ENCODE peak calls at places on chromosomes 13 and 19, in nine cellular contexts. One of them, this sample, is unnamed.

GRCh38 chr13:37417042-37417441 is 181.5 kb downstream of the POSTN start:
- DNase-seq in KG1: no peak
- DNase-seq in stimulated activated CD8-positive, alpha-beta memory T cell treated with anti-CD3 and anti-CD28 coated beads, Interleukin-15, amount 100 ng/mL, for 4 hours: no peak
- DNase-seq in nephron progenitor cell: no peak
- DNase-seq in mesenteric fat pad: no peak
- DNase-seq in NCI-H1417: no peak
- DNase-seq in NCI-H1105: no peak
- DNase-seq in GM04503: no peak
- DNase-seq in cerebellar cortex: no peak
- DNase-seq in this sample: no peak

GRCh38 chr13:34257980-34258379 is 440.0 kb downstream of the RFC3 start:
- DNase-seq in KG1: peak
- DNase-seq in stimulated activated CD8-positive, alpha-beta memory T cell treated with anti-CD3 and anti-CD28 coated beads, Interleukin-15, amount 100 ng/mL, for 4 hours: no peak
- DNase-seq in nephron progenitor cell: no peak
- DNase-seq in mesenteric fat pad: no peak
- DNase-seq in NCI-H1417: no peak
- DNase-seq in NCI-H1105: no peak
- DNase-seq in GM04503: no peak
- DNase-seq in cerebellar cortex: no peak
- DNase-seq in this sample: no peak

GRCh38 chr13:53445682-53446081 is 417.1 kb downstream of the OLFM4 start:
- DNase-seq in KG1: no peak
- DNase-seq in stimulated activated CD8-positive, alpha-beta memory T cell treated with anti-CD3 and anti-CD28 coated beads, Interleukin-15, amount 100 ng/mL, for 4 hours: no peak
- DNase-seq in nephron progenitor cell: no peak
- DNase-seq in mesenteric fat pad: no peak
- DNase-seq in NCI-H1417: no peak
- DNase-seq in NCI-H1105: no peak
- DNase-seq in GM04503: no peak
- DNase-seq in cerebellar cortex: peak
- DNase-seq in this sample: no peak

GRCh38 chr19:1683869-1684572 is 31.6 kb upstream of the TCF3 start:
- DNase-seq in KG1: no peak
- DNase-seq in stimulated activated CD8-positive, alpha-beta memory T cell treated with anti-CD3 and anti-CD28 coated beads, Interleukin-15, amount 100 ng/mL, for 4 hours: no peak
- DNase-seq in nephron progenitor cell: no peak
- DNase-seq in mesenteric fat pad: no peak
- DNase-seq in NCI-H1417: no peak
- DNase-seq in NCI-H1105: no peak
- DNase-seq in GM04503: no peak
- DNase-seq in cerebellar cortex: no peak
- DNase-seq in this sample: no peak

GRCh38 chr13:109610517-109610916 is 175.9 kb downstream of the IRS2 start:
- DNase-seq in KG1: no peak
- DNase-seq in stimulated activated CD8-positive, alpha-beta memory T cell treated with anti-CD3 and anti-CD28 coated beads, Interleukin-15, amount 100 ng/mL, for 4 hours: no peak
- DNase-seq in nephron progenitor cell: peak
- DNase-seq in mesenteric fat pad: no peak
- DNase-seq in NCI-H1417: peak
- DNase-seq in NCI-H1105: no peak
- DNase-seq in GM04503: no peak
- DNase-seq in cerebellar cortex: no peak
- DNase-seq in this sample: peak

GRCh38 chr13:52868190-52868589 is 19.8 kb upstream of the PCDH8 start:
- DNase-seq in KG1: no peak
- DNase-seq in stimulated activated CD8-positive, alpha-beta memory T cell treated with anti-CD3 and anti-CD28 coated beads, Interleukin-15, amount 100 ng/mL, for 4 hours: no peak
- DNase-seq in nephron progenitor cell: no peak
- DNase-seq in mesenteric fat pad: no peak
- DNase-seq in NCI-H1417: no peak
- DNase-seq in NCI-H1105: no peak
- DNase-seq in GM04503: no peak
- DNase-seq in cerebellar cortex: no peak
- DNase-seq in this sample: no peak

GRCh38 chr19:46068345-46069258 is 27.8 kb upstream of the IGFL4 start:
- DNase-seq in KG1: no peak
- DNase-seq in stimulated activated CD8-positive, alpha-beta memory T cell treated with anti-CD3 and anti-CD28 coated beads, Interleukin-15, amount 100 ng/mL, for 4 hours: no peak
- DNase-seq in nephron progenitor cell: no peak
- DNase-seq in mesenteric fat pad: no peak
- DNase-seq in NCI-H1417: no peak
- DNase-seq in NCI-H1105: no peak
- DNase-seq in GM04503: peak
- DNase-seq in cerebellar cortex: no peak
- DNase-seq in this sample: no peak

GRCh38 chr13:109704771-109705628 is 81.4 kb downstream of the IRS2 start:
- DNase-seq in KG1: peak
- DNase-seq in stimulated activated CD8-positive, alpha-beta memory T cell treated with anti-CD3 and anti-CD28 coated beads, Interleukin-15, amount 100 ng/mL, for 4 hours: no peak
- DNase-seq in nephron progenitor cell: no peak
- DNase-seq in mesenteric fat pad: no peak
- DNase-seq in NCI-H1417: peak
- DNase-seq in NCI-H1105: no peak
- DNase-seq in GM04503: no peak
- DNase-seq in cerebellar cortex: no peak
- DNase-seq in this sample: no peak

GRCh38 chr19:40507892-40508291 is 41.1 kb downstream of the SPTBN4 start:
- DNase-seq in KG1: no peak
- DNase-seq in stimulated activated CD8-positive, alpha-beta memory T cell treated with anti-CD3 and anti-CD28 coated beads, Interleukin-15, amount 100 ng/mL, for 4 hours: no peak
- DNase-seq in nephron progenitor cell: no peak
- DNase-seq in mesenteric fat pad: no peak
- DNase-seq in NCI-H1417: no peak
- DNase-seq in NCI-H1105: no peak
- DNase-seq in GM04503: no peak
- DNase-seq in cerebellar cortex: no peak
- DNase-seq in this sample: no peak

GRCh38 chr13:94031609-94032008 is 447.9 kb downstream of the DCT start:
- DNase-seq in KG1: no peak
- DNase-seq in stimulated activated CD8-positive, alpha-beta memory T cell treated with anti-CD3 and anti-CD28 coated beads, Interleukin-15, amount 100 ng/mL, for 4 hours: no peak
- DNase-seq in nephron progenitor cell: no peak
- DNase-seq in mesenteric fat pad: no peak
- DNase-seq in NCI-H1417: peak
- DNase-seq in NCI-H1105: no peak
- DNase-seq in GM04503: no peak
- DNase-seq in cerebellar cortex: no peak
- DNase-seq in this sample: no peak

GRCh38 chr13:36965767-36966166 is 33.4 kb downstream of the ALG5 start:
- DNase-seq in KG1: no peak
- DNase-seq in stimulated activated CD8-positive, alpha-beta memory T cell treated with anti-CD3 and anti-CD28 coated beads, Interleukin-15, amount 100 ng/mL, for 4 hours: no peak
- DNase-seq in nephron progenitor cell: no peak
- DNase-seq in mesenteric fat pad: no peak
- DNase-seq in NCI-H1417: no peak
- DNase-seq in NCI-H1105: no peak
- DNase-seq in GM04503: peak
- DNase-seq in cerebellar cortex: no peak
- DNase-seq in this sample: no peak

GRCh38 chr13:113114511-113115362 is 7.9 kb upstream of the F10 start:
- DNase-seq in KG1: no peak
- DNase-seq in stimulated activated CD8-positive, alpha-beta memory T cell treated with anti-CD3 and anti-CD28 coated beads, Interleukin-15, amount 100 ng/mL, for 4 hours: no peak
- DNase-seq in nephron progenitor cell: peak
- DNase-seq in mesenteric fat pad: peak
- DNase-seq in NCI-H1417: no peak
- DNase-seq in NCI-H1105: no peak
- DNase-seq in GM04503: no peak
- DNase-seq in cerebellar cortex: no peak
- DNase-seq in this sample: no peak

GRCh38 chr19:18091217-18091608 is 4.5 kb upstream of the IL12RB1 start:
- DNase-seq in KG1: peak
- DNase-seq in stimulated activated CD8-positive, alpha-beta memory T cell treated with anti-CD3 and anti-CD28 coated beads, Interleukin-15, amount 100 ng/mL, for 4 hours: peak
- DNase-seq in nephron progenitor cell: no peak
- DNase-seq in mesenteric fat pad: no peak
- DNase-seq in NCI-H1417: no peak
- DNase-seq in NCI-H1105: no peak
- DNase-seq in GM04503: no peak
- DNase-seq in cerebellar cortex: no peak
- DNase-seq in this sample: no peak

GRCh38 chr13:91319996-91320395 is 27.5 kb upstream of the MIR17HG start:
- DNase-seq in KG1: no peak
- DNase-seq in stimulated activated CD8-positive, alpha-beta memory T cell treated with anti-CD3 and anti-CD28 coated beads, Interleukin-15, amount 100 ng/mL, for 4 hours: no peak
- DNase-seq in nephron progenitor cell: no peak
- DNase-seq in mesenteric fat pad: no peak
- DNase-seq in NCI-H1417: no peak
- DNase-seq in NCI-H1105: no peak
- DNase-seq in GM04503: no peak
- DNase-seq in cerebellar cortex: no peak
- DNase-seq in this sample: no peak

GRCh38 chr13:93788456-93788855 is 561.8 kb downstream of the GPC6 start:
- DNase-seq in KG1: no peak
- DNase-seq in stimulated activated CD8-positive, alpha-beta memory T cell treated with anti-CD3 and anti-CD28 coated beads, Interleukin-15, amount 100 ng/mL, for 4 hours: no peak
- DNase-seq in nephron progenitor cell: no peak
- DNase-seq in mesenteric fat pad: no peak
- DNase-seq in NCI-H1417: peak
- DNase-seq in NCI-H1105: no peak
- DNase-seq in GM04503: no peak
- DNase-seq in cerebellar cortex: no peak
- DNase-seq in this sample: no peak

GRCh38 chr13:57073983-57074382 is 66.7 kb upstream of the PRR20A start:
- DNase-seq in KG1: no peak
- DNase-seq in stimulated activated CD8-positive, alpha-beta memory T cell treated with anti-CD3 and anti-CD28 coated beads, Interleukin-15, amount 100 ng/mL, for 4 hours: no peak
- DNase-seq in nephron progenitor cell: no peak
- DNase-seq in mesenteric fat pad: no peak
- DNase-seq in NCI-H1417: no peak
- DNase-seq in NCI-H1105: no peak
- DNase-seq in GM04503: no peak
- DNase-seq in cerebellar cortex: no peak
- DNase-seq in this sample: no peak

GRCh38 chr13:114130708-114131580 is 1.5 kb downstream of the RASA3 start:
- DNase-seq in KG1: peak
- DNase-seq in stimulated activated CD8-positive, alpha-beta memory T cell treated with anti-CD3 and anti-CD28 coated beads, Interleukin-15, amount 100 ng/mL, for 4 hours: no peak
- DNase-seq in nephron progenitor cell: peak
- DNase-seq in mesenteric fat pad: no peak
- DNase-seq in NCI-H1417: peak
- DNase-seq in NCI-H1105: no peak
- DNase-seq in GM04503: peak
- DNase-seq in cerebellar cortex: peak
- DNase-seq in this sample: no peak

GRCh38 chr13:30796132-30796832 is 60.9 kb downstream of the ALOX5AP start:
- DNase-seq in KG1: no peak
- DNase-seq in stimulated activated CD8-positive, alpha-beta memory T cell treated with anti-CD3 and anti-CD28 coated beads, Interleukin-15, amount 100 ng/mL, for 4 hours: no peak
- DNase-seq in nephron progenitor cell: no peak
- DNase-seq in mesenteric fat pad: no peak
- DNase-seq in NCI-H1417: no peak
- DNase-seq in NCI-H1105: no peak
- DNase-seq in GM04503: peak
- DNase-seq in cerebellar cortex: no peak
- DNase-seq in this sample: no peak

GRCh38 chr13:33259296-33259695 is 26.3 kb downstream of the STARD13 start:
- DNase-seq in KG1: no peak
- DNase-seq in stimulated activated CD8-positive, alpha-beta memory T cell treated with anti-CD3 and anti-CD28 coated beads, Interleukin-15, amount 100 ng/mL, for 4 hours: no peak
- DNase-seq in nephron progenitor cell: no peak
- DNase-seq in mesenteric fat pad: no peak
- DNase-seq in NCI-H1417: no peak
- DNase-seq in NCI-H1105: no peak
- DNase-seq in GM04503: no peak
- DNase-seq in cerebellar cortex: no peak
- DNase-seq in this sample: no peak

GRCh38 chr13:58254961-58255360 is 623.4 kb downstream of the PCDH17 start:
- DNase-seq in KG1: no peak
- DNase-seq in stimulated activated CD8-positive, alpha-beta memory T cell treated with anti-CD3 and anti-CD28 coated beads, Interleukin-15, amount 100 ng/mL, for 4 hours: no peak
- DNase-seq in nephron progenitor cell: no peak
- DNase-seq in mesenteric fat pad: no peak
- DNase-seq in NCI-H1417: no peak
- DNase-seq in NCI-H1105: no peak
- DNase-seq in GM04503: no peak
- DNase-seq in cerebellar cortex: no peak
- DNase-seq in this sample: no peak

GRCh38 chr13:74576504-74576903 is 442.3 kb upstream of the KLF12 start:
- DNase-seq in KG1: no peak
- DNase-seq in stimulated activated CD8-positive, alpha-beta memory T cell treated with anti-CD3 and anti-CD28 coated beads, Interleukin-15, amount 100 ng/mL, for 4 hours: no peak
- DNase-seq in nephron progenitor cell: no peak
- DNase-seq in mesenteric fat pad: no peak
- DNase-seq in NCI-H1417: no peak
- DNase-seq in NCI-H1105: no peak
- DNase-seq in GM04503: no peak
- DNase-seq in cerebellar cortex: peak
- DNase-seq in this sample: no peak

GRCh38 chr13:76379341-76380105 is 506.7 kb downstream of the KCTD12 start:
- DNase-seq in KG1: no peak
- DNase-seq in stimulated activated CD8-positive, alpha-beta memory T cell treated with anti-CD3 and anti-CD28 coated beads, Interleukin-15, amount 100 ng/mL, for 4 hours: no peak
- DNase-seq in nephron progenitor cell: no peak
- DNase-seq in mesenteric fat pad: no peak
- DNase-seq in NCI-H1417: no peak
- DNase-seq in NCI-H1105: no peak
- DNase-seq in GM04503: no peak
- DNase-seq in cerebellar cortex: no peak
- DNase-seq in this sample: no peak

GRCh38 chr13:31433756-31434155 is 234.0 kb downstream of the B3GLCT start:
- DNase-seq in KG1: no peak
- DNase-seq in stimulated activated CD8-positive, alpha-beta memory T cell treated with anti-CD3 and anti-CD28 coated beads, Interleukin-15, amount 100 ng/mL, for 4 hours: no peak
- DNase-seq in nephron progenitor cell: no peak
- DNase-seq in mesenteric fat pad: no peak
- DNase-seq in NCI-H1417: no peak
- DNase-seq in NCI-H1105: no peak
- DNase-seq in GM04503: no peak
- DNase-seq in cerebellar cortex: no peak
- DNase-seq in this sample: no peak

GRCh38 chr13:110327036-110327790 is 20.1 kb downstream of the COL4A2 start:
- DNase-seq in KG1: no peak
- DNase-seq in stimulated activated CD8-positive, alpha-beta memory T cell treated with anti-CD3 and anti-CD28 coated beads, Interleukin-15, amount 100 ng/mL, for 4 hours: no peak
- DNase-seq in nephron progenitor cell: no peak
- DNase-seq in mesenteric fat pad: peak
- DNase-seq in NCI-H1417: peak
- DNase-seq in NCI-H1105: no peak
- DNase-seq in GM04503: no peak
- DNase-seq in cerebellar cortex: no peak
- DNase-seq in this sample: peak

GRCh38 chr19:28468701-28469459 is 744.1 kb downstream of the UQCRFS1 start:
- DNase-seq in KG1: no peak
- DNase-seq in stimulated activated CD8-positive, alpha-beta memory T cell treated with anti-CD3 and anti-CD28 coated beads, Interleukin-15, amount 100 ng/mL, for 4 hours: peak
- DNase-seq in nephron progenitor cell: peak
- DNase-seq in mesenteric fat pad: no peak
- DNase-seq in NCI-H1417: no peak
- DNase-seq in NCI-H1105: no peak
- DNase-seq in GM04503: no peak
- DNase-seq in cerebellar cortex: no peak
- DNase-seq in this sample: peak

GRCh38 chr13:65653548-65654078 is 1576.5 kb downstream of the PCDH9 start:
- DNase-seq in KG1: no peak
- DNase-seq in stimulated activated CD8-positive, alpha-beta memory T cell treated with anti-CD3 and anti-CD28 coated beads, Interleukin-15, amount 100 ng/mL, for 4 hours: no peak
- DNase-seq in nephron progenitor cell: no peak
- DNase-seq in mesenteric fat pad: no peak
- DNase-seq in NCI-H1417: no peak
- DNase-seq in NCI-H1105: no peak
- DNase-seq in GM04503: no peak
- DNase-seq in cerebellar cortex: no peak
- DNase-seq in this sample: no peak

GRCh38 chr13:113832631-113833030 is 31.2 kb downstream of the GAS6 start:
- DNase-seq in KG1: no peak
- DNase-seq in stimulated activated CD8-positive, alpha-beta memory T cell treated with anti-CD3 and anti-CD28 coated beads, Interleukin-15, amount 100 ng/mL, for 4 hours: no peak
- DNase-seq in nephron progenitor cell: no peak
- DNase-seq in mesenteric fat pad: no peak
- DNase-seq in NCI-H1417: no peak
- DNase-seq in NCI-H1105: no peak
- DNase-seq in GM04503: no peak
- DNase-seq in cerebellar cortex: no peak
- DNase-seq in this sample: no peak

GRCh38 chr13:36090592-36090991 is 40.6 kb downstream of the DCLK1 start:
- DNase-seq in KG1: no peak
- DNase-seq in stimulated activated CD8-positive, alpha-beta memory T cell treated with anti-CD3 and anti-CD28 coated beads, Interleukin-15, amount 100 ng/mL, for 4 hours: no peak
- DNase-seq in nephron progenitor cell: no peak
- DNase-seq in mesenteric fat pad: no peak
- DNase-seq in NCI-H1417: no peak
- DNase-seq in NCI-H1105: no peak
- DNase-seq in GM04503: no peak
- DNase-seq in cerebellar cortex: no peak
- DNase-seq in this sample: no peak

GRCh38 chr13:99572131-99572530 is 70.9 kb downstream of the TM9SF2 start:
- DNase-seq in KG1: no peak
- DNase-seq in stimulated activated CD8-positive, alpha-beta memory T cell treated with anti-CD3 and anti-CD28 coated beads, Interleukin-15, amount 100 ng/mL, for 4 hours: no peak
- DNase-seq in nephron progenitor cell: no peak
- DNase-seq in mesenteric fat pad: no peak
- DNase-seq in NCI-H1417: no peak
- DNase-seq in NCI-H1105: no peak
- DNase-seq in GM04503: peak
- DNase-seq in cerebellar cortex: no peak
- DNase-seq in this sample: no peak

GRCh38 chr19:29805026-29805925 is 6.5 kb upstream of the CCNE1 start:
- DNase-seq in KG1: no peak
- DNase-seq in stimulated activated CD8-positive, alpha-beta memory T cell treated with anti-CD3 and anti-CD28 coated beads, Interleukin-15, amount 100 ng/mL, for 4 hours: no peak
- DNase-seq in nephron progenitor cell: no peak
- DNase-seq in mesenteric fat pad: no peak
- DNase-seq in NCI-H1417: no peak
- DNase-seq in NCI-H1105: no peak
- DNase-seq in GM04503: peak
- DNase-seq in cerebellar cortex: no peak
- DNase-seq in this sample: no peak

GRCh38 chr19:46495789-46496099 is at the start of gene PNMA8B:
- DNase-seq in KG1: no peak
- DNase-seq in stimulated activated CD8-positive, alpha-beta memory T cell treated with anti-CD3 and anti-CD28 coated beads, Interleukin-15, amount 100 ng/mL, for 4 hours: no peak
- DNase-seq in nephron progenitor cell: peak
- DNase-seq in mesenteric fat pad: no peak
- DNase-seq in NCI-H1417: peak
- DNase-seq in NCI-H1105: peak
- DNase-seq in GM04503: no peak
- DNase-seq in cerebellar cortex: peak
- DNase-seq in this sample: peak

This sample was measured in WTC11.